ENCODE peak calls at places on chromosomes 2 and 18, in seven cellular contexts. One of them, this sample, is unnamed.
A peak's percentile ranks its signal among the peaks of the same experiment; 100 is the strongest.

GRCh38 chr2:14516844-14517243 is 115.7 kb upstream of the LRATD1 start:
- DNase-seq in lower lobe of right lung: no peak
- DNase-seq in right lobe of liver: no peak
- DNase-seq in adipocyte: peak; percentile 67
- DNase-seq in body of pancreas: no peak
- DNase-seq in PC-3: peak; percentile 97
- DNase-seq in sigmoid colon: no peak
- DNase-seq in this sample: no peak

GRCh38 chr2:12087671-12088380 is 341.4 kb downstream of the LPIN1 start:
- DNase-seq in lower lobe of right lung: no peak
- DNase-seq in right lobe of liver: no peak
- DNase-seq in adipocyte: peak; percentile 76
- DNase-seq in body of pancreas: no peak
- DNase-seq in PC-3: peak; percentile 96
- DNase-seq in sigmoid colon: no peak
- DNase-seq in this sample: no peak

GRCh38 chr18:51236225-51236624 is 38.7 kb upstream of the MEX3C start:
- DNase-seq in lower lobe of right lung: no peak
- DNase-seq in right lobe of liver: no peak
- DNase-seq in adipocyte: peak; percentile 4
- DNase-seq in body of pancreas: no peak
- DNase-seq in PC-3: peak; percentile 22
- DNase-seq in sigmoid colon: no peak
- DNase-seq in this sample: no peak

GRCh38 chr2:189798312-189799029 is 14.2 kb downstream of the PMS1 start:
- DNase-seq in lower lobe of right lung: no peak
- DNase-seq in right lobe of liver: no peak
- DNase-seq in adipocyte: peak; percentile 85
- DNase-seq in body of pancreas: no peak
- DNase-seq in PC-3: peak; percentile 62
- DNase-seq in sigmoid colon: no peak
- DNase-seq in this sample: no peak

GRCh38 chr2:188773075-188773474 is 201.1 kb upstream of the COL3A1 start:
- DNase-seq in lower lobe of right lung: no peak
- DNase-seq in right lobe of liver: no peak
- DNase-seq in adipocyte: peak; percentile 90
- DNase-seq in body of pancreas: no peak
- DNase-seq in PC-3: peak; percentile 75
- DNase-seq in sigmoid colon: no peak
- DNase-seq in this sample: no peak

GRCh38 chr2:203797363-203798111 is 70.0 kb upstream of the CTLA4 start:
- DNase-seq in lower lobe of right lung: no peak
- DNase-seq in right lobe of liver: no peak
- DNase-seq in adipocyte: peak; percentile 36
- DNase-seq in body of pancreas: no peak
- DNase-seq in PC-3: no peak
- DNase-seq in sigmoid colon: no peak
- DNase-seq in this sample: no peak

GRCh38 chr2:134120718-134121630 is 132.9 kb upstream of the MGAT5 start:
- DNase-seq in lower lobe of right lung: peak; percentile 80
- DNase-seq in right lobe of liver: peak; percentile 71
- DNase-seq in adipocyte: peak; percentile 88
- DNase-seq in body of pancreas: peak; percentile 75
- DNase-seq in PC-3: peak; percentile 52
- DNase-seq in sigmoid colon: peak; percentile 84
- DNase-seq in this sample: peak; percentile 55

GRCh38 chr2:203669820-203670219 is 36.6 kb upstream of the CD28 start:
- DNase-seq in lower lobe of right lung: no peak
- DNase-seq in right lobe of liver: no peak
- DNase-seq in adipocyte: no peak
- DNase-seq in body of pancreas: no peak
- DNase-seq in PC-3: no peak
- DNase-seq in sigmoid colon: no peak
- DNase-seq in this sample: no peak

GRCh38 chr2:162103443-162104009 is 29.5 kb upstream of the DPP4 start:
- DNase-seq in lower lobe of right lung: no peak
- DNase-seq in right lobe of liver: no peak
- DNase-seq in adipocyte: no peak
- DNase-seq in body of pancreas: peak; percentile 26
- DNase-seq in PC-3: no peak
- DNase-seq in sigmoid colon: no peak
- DNase-seq in this sample: no peak

GRCh38 chr2:25197336-25198208 is 29.2 kb upstream of the POMC start:
- DNase-seq in lower lobe of right lung: no peak
- DNase-seq in right lobe of liver: no peak
- DNase-seq in adipocyte: peak; percentile 34
- DNase-seq in body of pancreas: no peak
- DNase-seq in PC-3: no peak
- DNase-seq in sigmoid colon: no peak
- DNase-seq in this sample: peak; percentile 32

GRCh38 chr18:48328473-48329205 is 80.5 kb downstream of the ZBTB7C start:
- DNase-seq in lower lobe of right lung: no peak
- DNase-seq in right lobe of liver: no peak
- DNase-seq in adipocyte: peak; percentile 5
- DNase-seq in body of pancreas: no peak
- DNase-seq in PC-3: peak; percentile 6
- DNase-seq in sigmoid colon: no peak
- DNase-seq in this sample: no peak

GRCh38 chr2:10267036-10267435 is 35.7 kb upstream of the HPCAL1 start:
- DNase-seq in lower lobe of right lung: no peak
- DNase-seq in right lobe of liver: peak; percentile 12
- DNase-seq in adipocyte: no peak
- DNase-seq in body of pancreas: no peak
- DNase-seq in PC-3: no peak
- DNase-seq in sigmoid colon: peak; percentile 40
- DNase-seq in this sample: no peak

GRCh38 chr2:174184915-174185314 is 63.4 kb downstream of the OLA1 start:
- DNase-seq in lower lobe of right lung: no peak
- DNase-seq in right lobe of liver: no peak
- DNase-seq in adipocyte: no peak
- DNase-seq in body of pancreas: no peak
- DNase-seq in PC-3: no peak
- DNase-seq in sigmoid colon: no peak
- DNase-seq in this sample: no peak

GRCh38 chr2:78315368-78315767 is 710.1 kb upstream of the REG3G start:
- DNase-seq in lower lobe of right lung: no peak
- DNase-seq in right lobe of liver: no peak
- DNase-seq in adipocyte: no peak
- DNase-seq in body of pancreas: no peak
- DNase-seq in PC-3: no peak
- DNase-seq in sigmoid colon: no peak
- DNase-seq in this sample: no peak

GRCh38 chr2:160227252-160227651 is 27.2 kb upstream of the ITGB6 start:
- DNase-seq in lower lobe of right lung: no peak
- DNase-seq in right lobe of liver: no peak
- DNase-seq in adipocyte: peak; percentile 74
- DNase-seq in body of pancreas: no peak
- DNase-seq in PC-3: peak; percentile 75
- DNase-seq in sigmoid colon: no peak
- DNase-seq in this sample: no peak

DNA sequence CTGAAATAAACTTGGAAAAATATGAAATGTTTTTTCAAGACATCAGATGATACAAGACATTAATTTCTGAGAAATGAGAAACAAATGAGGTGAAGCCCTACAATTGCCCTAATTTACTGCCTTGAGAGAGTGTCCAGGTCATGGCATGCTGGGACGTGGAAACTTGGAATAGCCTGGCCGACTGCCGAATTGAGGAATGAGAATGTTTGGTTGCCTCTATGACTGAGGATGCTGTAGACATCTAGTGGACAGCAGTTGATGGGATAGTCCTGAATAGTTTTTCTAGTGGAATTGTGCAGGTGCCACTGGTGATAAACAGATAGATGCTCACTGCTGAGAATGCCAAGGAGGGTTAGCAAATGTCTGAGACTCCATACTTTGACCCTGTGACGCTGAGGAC is 56.4 kb upstream of the CWC22 start:
- DNase-seq in lower lobe of right lung: no peak
- DNase-seq in right lobe of liver: no peak
- DNase-seq in adipocyte: no peak
- DNase-seq in body of pancreas: no peak
- DNase-seq in PC-3: no peak
- DNase-seq in sigmoid colon: no peak
- DNase-seq in this sample: no peak
- H3K4me3 ChIP-seq in lower lobe of right lung: no peak overlapping the region
- H3K4me3 ChIP-seq in right lobe of liver: no peak overlapping the region
- H3K4me3 ChIP-seq in adipocyte: no peak overlapping the region
- H3K4me3 ChIP-seq in body of pancreas: no peak overlapping the region
- H3K4me3 ChIP-seq in PC-3: no peak overlapping the region
- H3K4me3 ChIP-seq in sigmoid colon: no peak overlapping the region
- H3K4me3 ChIP-seq in this sample: no peak overlapping the region

GRCh38 chr18:470661-471501 is 29.6 kb downstream of the COLEC12 start:
- DNase-seq in lower lobe of right lung: no peak
- DNase-seq in right lobe of liver: no peak
- DNase-seq in adipocyte: peak; percentile 88
- DNase-seq in body of pancreas: no peak
- DNase-seq in PC-3: peak; percentile 38
- DNase-seq in sigmoid colon: no peak
- DNase-seq in this sample: no peak
- H3K27me3 ChIP-seq in lower lobe of right lung: no peaks in the 10 kb centered on the region
- H3K27me3 ChIP-seq in right lobe of liver: no peaks in the 10 kb centered on the region
- H3K27me3 ChIP-seq in adipocyte: no peaks in the 10 kb centered on the region
- H3K27me3 ChIP-seq in body of pancreas: no peaks in the 10 kb centered on the region
- H3K27me3 ChIP-seq in PC-3: peaks cover 33% of the 10 kb centered on the region
- H3K27me3 ChIP-seq in sigmoid colon: no peaks in the 10 kb centered on the region
- H3K27me3 ChIP-seq in this sample: peaks cover 11% of the 10 kb centered on the region

GRCh38 chr18:79438089-79438488 is 42.4 kb downstream of the NFATC1 start:
- DNase-seq in lower lobe of right lung: no peak
- DNase-seq in right lobe of liver: no peak
- DNase-seq in adipocyte: no peak
- DNase-seq in body of pancreas: no peak
- DNase-seq in PC-3: no peak
- DNase-seq in sigmoid colon: no peak
- DNase-seq in this sample: no peak

GRCh38 chr18:79439201-79440023 is 43.7 kb downstream of the NFATC1 start:
- DNase-seq in lower lobe of right lung: no peak
- DNase-seq in right lobe of liver: no peak
- DNase-seq in adipocyte: no peak
- DNase-seq in body of pancreas: no peak
- DNase-seq in PC-3: peak; percentile 57
- DNase-seq in sigmoid colon: no peak
- DNase-seq in this sample: no peak

GRCh38 chr18:79440316-79440715 is 44.6 kb downstream of the NFATC1 start:
- DNase-seq in lower lobe of right lung: no peak
- DNase-seq in right lobe of liver: no peak
- DNase-seq in adipocyte: no peak
- DNase-seq in body of pancreas: no peak
- DNase-seq in PC-3: no peak
- DNase-seq in sigmoid colon: no peak
- DNase-seq in this sample: no peak

GRCh38 chr18:79436556-79437275 is 41.0 kb downstream of the NFATC1 start:
- DNase-seq in lower lobe of right lung: no peak
- DNase-seq in right lobe of liver: no peak
- DNase-seq in adipocyte: no peak
- DNase-seq in body of pancreas: no peak
- DNase-seq in PC-3: no peak
- DNase-seq in sigmoid colon: no peak
- DNase-seq in this sample: no peak

GRCh38 chr18:79438581-79438980 is 42.9 kb downstream of the NFATC1 start:
- DNase-seq in lower lobe of right lung: no peak
- DNase-seq in right lobe of liver: no peak
- DNase-seq in adipocyte: no peak
- DNase-seq in body of pancreas: no peak
- DNase-seq in PC-3: peak; percentile 6
- DNase-seq in sigmoid colon: no peak
- DNase-seq in this sample: no peak
- H3K4me1 ChIP-seq in lower lobe of right lung: no peaks in the 10 kb centered on the region
- H3K4me1 ChIP-seq in right lobe of liver: no peaks in the 10 kb centered on the region
- H3K4me1 ChIP-seq in adipocyte: peaks cover 12% of the 10 kb centered on the region
- H3K4me1 ChIP-seq in body of pancreas: no peaks in the 10 kb centered on the region
- H3K4me1 ChIP-seq in PC-3: peaks cover 12% of the 10 kb centered on the region
- H3K4me1 ChIP-seq in sigmoid colon: no peaks in the 10 kb centered on the region
- H3K4me1 ChIP-seq in this sample: no peaks in the 10 kb centered on the region

DNA sequence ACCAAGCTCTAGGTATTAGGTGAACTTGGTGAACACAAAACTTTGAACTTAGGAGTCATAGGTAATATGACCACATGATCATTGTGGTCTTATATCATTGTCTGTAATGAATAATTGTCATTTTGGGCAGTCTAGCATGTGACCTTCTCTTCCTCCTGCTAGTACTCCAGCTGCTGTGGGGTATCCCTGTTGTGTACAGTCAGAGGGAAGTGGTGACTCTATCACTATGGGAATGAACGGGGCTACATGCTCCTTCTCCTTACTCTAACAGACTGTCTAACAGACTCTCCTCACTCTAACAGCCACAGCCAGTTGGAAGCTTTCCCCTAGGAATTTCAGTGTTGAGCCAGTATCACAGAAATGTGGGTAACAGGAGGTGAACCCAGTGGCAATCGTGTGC is 68.2 kb upstream of the NEDD4L start:
- DNase-seq in lower lobe of right lung: no peak
- DNase-seq in right lobe of liver: no peak
- DNase-seq in adipocyte: no peak
- DNase-seq in body of pancreas: no peak
- DNase-seq in PC-3: no peak
- DNase-seq in sigmoid colon: no peak
- DNase-seq in this sample: no peak
- H3K4me3 ChIP-seq in lower lobe of right lung: peak overlapping the region; percentile 35
- H3K4me3 ChIP-seq in right lobe of liver: no peak overlapping the region
- H3K4me3 ChIP-seq in adipocyte: no peak overlapping the region
- H3K4me3 ChIP-seq in body of pancreas: no peak overlapping the region
- H3K4me3 ChIP-seq in PC-3: no peak overlapping the region
- H3K4me3 ChIP-seq in sigmoid colon: no peak overlapping the region
- H3K4me3 ChIP-seq in this sample: no peak overlapping the region

GRCh38 chr18:37393221-37393828 is 172.3 kb downstream of the CELF4 start:
- DNase-seq in lower lobe of right lung: no peak
- DNase-seq in right lobe of liver: no peak
- DNase-seq in adipocyte: no peak
- DNase-seq in body of pancreas: peak; percentile 11
- DNase-seq in PC-3: no peak
- DNase-seq in sigmoid colon: no peak
- DNase-seq in this sample: no peak
- H3K27me3 ChIP-seq in lower lobe of right lung: no peaks in the 10 kb centered on the region
- H3K27me3 ChIP-seq in right lobe of liver: no peaks in the 10 kb centered on the region
- H3K27me3 ChIP-seq in adipocyte: peaks cover 11% of the 10 kb centered on the region
- H3K27me3 ChIP-seq in body of pancreas: peaks cover 3% of the 10 kb centered on the region
- H3K27me3 ChIP-seq in PC-3: no peaks in the 10 kb centered on the region
- H3K27me3 ChIP-seq in sigmoid colon: no peaks in the 10 kb centered on the region
- H3K27me3 ChIP-seq in this sample: no peaks in the 10 kb centered on the region

DNA sequence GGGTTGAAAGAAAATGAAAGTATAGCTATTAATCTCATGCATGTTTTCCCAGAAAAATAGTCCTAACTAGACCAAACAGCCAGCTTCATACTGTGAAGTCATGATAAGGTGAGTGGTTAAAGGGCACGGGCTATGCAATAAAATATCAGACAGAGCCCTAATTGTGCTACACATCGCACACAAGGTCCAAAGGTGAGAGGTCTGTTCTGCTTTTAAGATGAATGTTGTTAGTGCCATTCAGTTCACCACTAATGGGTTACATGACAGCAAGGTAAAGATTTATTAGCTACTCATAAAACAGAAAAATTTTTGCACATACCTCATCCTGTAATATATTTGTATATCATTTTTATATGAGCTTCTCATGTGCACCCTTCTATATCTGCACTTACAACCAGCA is 105.0 kb upstream of the STK17B start:
- DNase-seq in lower lobe of right lung: no peak
- DNase-seq in right lobe of liver: no peak
- DNase-seq in adipocyte: no peak
- DNase-seq in body of pancreas: no peak
- DNase-seq in PC-3: peak; percentile 24
- DNase-seq in sigmoid colon: no peak
- DNase-seq in this sample: no peak
- H3K4me1 ChIP-seq in lower lobe of right lung: peaks cover 35% of the 10 kb centered on the region
- H3K4me1 ChIP-seq in right lobe of liver: no peaks in the 10 kb centered on the region
- H3K4me1 ChIP-seq in adipocyte: peaks cover 38% of the 10 kb centered on the region
- H3K4me1 ChIP-seq in body of pancreas: peaks cover 12% of the 10 kb centered on the region
- H3K4me1 ChIP-seq in PC-3: peaks cover 30% of the 10 kb centered on the region
- H3K4me1 ChIP-seq in sigmoid colon: no peaks in the 10 kb centered on the region
- H3K4me1 ChIP-seq in this sample: no peaks in the 10 kb centered on the region

GRCh38 chr2:172674034-172674967 is 61.3 kb upstream of the RAPGEF4 start:
- DNase-seq in lower lobe of right lung: peak; percentile 53
- DNase-seq in right lobe of liver: peak; percentile 63
- DNase-seq in adipocyte: no peak
- DNase-seq in body of pancreas: peak; percentile 57
- DNase-seq in PC-3: no peak
- DNase-seq in sigmoid colon: no peak
- DNase-seq in this sample: no peak
- H3K4me3 ChIP-seq in lower lobe of right lung: no peak overlapping the region
- H3K4me3 ChIP-seq in right lobe of liver: no peak overlapping the region
- H3K4me3 ChIP-seq in adipocyte: no peak overlapping the region
- H3K4me3 ChIP-seq in body of pancreas: no peak overlapping the region
- H3K4me3 ChIP-seq in PC-3: no peak overlapping the region
- H3K4me3 ChIP-seq in sigmoid colon: no peak overlapping the region
- H3K4me3 ChIP-seq in this sample: no peak overlapping the region

This sample was measured in HAP-1.